ENCODE peak calls at places on chromosomes 2 and 18, in four cellular contexts. R is ovary, O is mesendoderm, Q is A549. H is an unnamed sample.
A peak's percentile ranks its signal among the peaks of the same experiment; 100 is the strongest.

GRCh38 chr2:36366491-36367120 is 11.0 kb downstream of the CRIM1 start:
- DNase-seq in O (no peak), R (no peak), Q (no peak), H (no peak)

GRCh38 chr2:234423884-234424283 is 73.0 kb downstream of the ARL4C start:
- DNase-seq in R (no peak), O (no peak), Q (no peak), H (no peak)

GRCh38 chr2:64228126-64228678 is 84.0 kb upstream of the PELI1 start:
- DNase-seq in O (peak; percentile 98), R (peak; percentile 69), Q (peak; percentile 55), H (peak; percentile 91)

GRCh38 chr2:61218076-61218816 is 56.3 kb downstream of the C2orf74 start:
- DNase-seq in O (no peak), R (no peak), Q (no peak), H (no peak)

GRCh38 chr2:210681481-210681880 is 125.1 kb downstream of the CPS1 start:
- DNase-seq in O (no peak), R (no peak), Q (no peak), H (no peak)

GRCh38 chr2:231917280-231918088 is 8.7 kb downstream of the NPPC start:
- DNase-seq in Q (no peak), R (no peak), O (peak; percentile 26), H (peak; percentile 46)

GRCh38 chr2:37843554-37843953 is 81.5 kb upstream of the RMDN2 start:
- DNase-seq in O (no peak), Q (no peak), R (no peak), H (no peak)

GRCh38 chr2:10575566-10576300 is 114.0 kb downstream of the NOL10 start:
- DNase-seq in R (no peak), Q (peak; percentile 41), O (no peak), H (no peak)

GRCh38 chr2:236856856-236857616 is 228.7 kb upstream of the COPS8 start:
- DNase-seq in O (peak; percentile 79), R (no peak), Q (no peak), H (no peak)

GRCh38 chr18:59697236-59697932 is at the start of gene CCBE1:
- DNase-seq in R (peak; percentile 89), O (peak; percentile 79), Q (peak; percentile 67), H (peak; percentile 46)

GRCh38 chr2:16223481-16224177 is 283.3 kb downstream of the MYCN start:
- DNase-seq in Q (no peak), O (no peak), R (no peak), H (no peak)

GRCh38 chr2:81481994-81482368 is 1177.4 kb upstream of the LRRTM1 start:
- DNase-seq in Q (peak; percentile 11), O (peak; percentile 8), R (no peak), H (no peak)

GRCh38 chr2:158011055-158011771 is 90.5 kb upstream of the UPP2 start:
- DNase-seq in R (no peak), O (peak; percentile 91), Q (no peak), H (no peak)

GRCh38 chr2:215885621-215886020 is 127.7 kb downstream of the MREG start:
- DNase-seq in O (no peak), R (no peak), Q (no peak), H (no peak)

GRCh38 chr2:24304098-24304497 is 56.2 kb downstream of the ITSN2 start:
- DNase-seq in Q (no peak), R (peak; percentile 82), O (no peak), H (peak; percentile 42)

GRCh38 chr2:30631051-30631671 is 176.1 kb downstream of the CAPN13 start:
- DNase-seq in R (no peak), O (no peak), Q (no peak), H (no peak)

GRCh38 chr2:117850015-117850414 is 35.5 kb downstream of the DDX18 start:
- DNase-seq in R (no peak), O (peak; percentile 89), Q (no peak), H (no peak)

GRCh38 chr2:208493186-208493585 is 86.6 kb downstream of the PTH2R start:
- DNase-seq in O (no peak), Q (no peak), R (no peak), H (no peak)

GRCh38 chr2:70938580-70938938 is 2.9 kb downstream of the ATP6V1B1 start:
- DNase-seq in Q (no peak), R (no peak), O (no peak), H (no peak)

GRCh38 chr18:35424356-35424755 is 47.2 kb upstream of the ZNF396 start:
- DNase-seq in O (no peak), R (no peak), Q (no peak), H (no peak)

GRCh38 chr18:23105030-23105429 is 30.3 kb upstream of the CABLES1 start:
- DNase-seq in Q (no peak), R (no peak), O (no peak), H (no peak)

GRCh38 chr18:45865466-45865865 is 40.0 kb downstream of the SIGLEC15 start:
- DNase-seq in Q (no peak), O (no peak), R (no peak), H (no peak)

GRCh38 chr2:240169486-240170353 is 29.3 kb upstream of the OTOS start:
- DNase-seq in O (no peak), R (no peak), Q (no peak), H (no peak)

DNA sequence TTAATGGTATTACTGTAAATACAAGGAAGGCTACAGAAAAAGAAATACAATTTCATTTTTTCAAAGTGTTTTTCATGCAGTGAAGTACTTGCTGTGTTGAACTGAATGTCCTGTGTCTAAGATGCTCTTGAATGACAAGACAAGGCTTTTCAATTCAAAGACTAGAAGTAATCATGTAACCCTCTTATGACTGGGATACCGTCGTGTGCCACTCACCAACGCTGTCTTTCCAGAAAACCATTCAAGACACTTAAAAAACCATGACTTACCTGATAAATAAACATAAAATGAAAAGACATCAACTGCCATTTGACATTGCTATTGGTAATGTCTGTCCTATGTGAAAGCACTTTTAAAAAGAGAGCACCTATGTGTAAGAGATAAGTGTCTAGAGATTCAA is 183.1 kb upstream of the DPP10 start:
- DNase-seq in O (no peak), R (no peak), Q (no peak), H (no peak)
- H3K27ac ChIP-seq in O (no peak overlapping the region), R (no peak overlapping the region), Q (no peak overlapping the region), H (no peak overlapping the region)

GRCh38 chr2:189116984-189117383 is 62.6 kb downstream of the COL5A2 start:
- DNase-seq in R (no peak), O (no peak), Q (no peak), H (no peak)

GRCh38 chr2:189115126-189115525 is 64.4 kb downstream of the COL5A2 start:
- DNase-seq in Q (no peak), O (no peak), R (no peak), H (no peak)

GRCh38 chr2:189118386-189118785 is 61.2 kb downstream of the COL5A2 start:
- DNase-seq in Q (no peak), R (no peak), O (no peak), H (no peak)

GRCh38 chr2:189113963-189114362 is 65.6 kb downstream of the COL5A2 start:
- DNase-seq in O (no peak), R (no peak), Q (no peak), H (no peak)

GRCh38 chr2:189116059-189116458 is 63.5 kb downstream of the COL5A2 start:
- DNase-seq in Q (no peak), R (no peak), O (peak; percentile 47), H (no peak)
- H3K27ac ChIP-seq in Q (peak overlapping the region; percentile 10), R (no peak overlapping the region), O (peak overlapping the region; percentile 13), H (no peak overlapping the region)

DNA sequence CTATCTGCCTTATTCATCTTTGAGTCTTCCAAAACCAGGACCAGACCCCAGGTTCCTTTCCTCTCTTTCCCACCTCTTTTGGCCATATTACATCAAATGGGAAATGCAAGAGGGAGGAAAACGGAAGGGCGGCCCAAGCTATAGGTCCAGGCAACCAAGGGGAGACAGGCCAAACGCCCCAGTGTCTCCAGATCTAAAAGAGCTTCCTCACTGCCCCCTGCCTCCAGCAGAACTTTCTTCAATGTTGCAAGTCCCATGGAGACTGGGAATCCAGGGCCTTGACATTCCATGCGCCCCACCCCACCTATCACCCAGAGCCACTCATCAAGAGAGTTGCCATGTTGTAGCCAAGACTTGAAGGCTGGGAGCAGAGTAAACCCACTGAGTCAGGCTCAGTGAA is 15.4 kb downstream of the TNS1 start:
- DNase-seq in O (no peak), R (peak; percentile 21), Q (no peak), H (no peak)
- H3K27ac ChIP-seq in O (no peak overlapping the region), R (no peak overlapping the region), Q (peak overlapping the region; percentile 55), H (no peak overlapping the region)

GRCh38 chr2:233165895-233166661 is 85.4 kb upstream of the ATG16L1 start:
- DNase-seq in O (no peak), R (no peak), Q (peak; percentile 56), H (no peak)
- H3K27ac ChIP-seq in O (no peak overlapping the region), R (no peak overlapping the region), Q (peak overlapping the region; percentile 68), H (no peak overlapping the region)

DNA sequence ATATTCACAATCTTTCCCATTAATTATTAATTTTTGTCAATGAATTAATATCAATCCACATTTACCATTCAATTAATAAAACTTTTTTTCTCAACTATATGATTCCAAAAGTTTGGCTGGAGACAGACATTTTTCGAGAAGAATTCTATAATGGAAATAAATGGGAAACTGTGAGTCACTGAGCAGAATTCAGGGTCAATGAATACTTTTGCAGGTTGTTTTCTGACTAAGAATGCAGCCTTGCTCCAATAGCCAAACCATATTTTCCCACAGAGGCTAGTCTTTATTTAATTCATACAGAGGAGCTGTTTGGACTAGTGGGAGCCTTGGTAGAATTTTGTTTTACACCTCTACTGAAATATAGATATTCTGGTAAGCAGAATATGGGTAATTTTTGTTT is 82.3 kb downstream of the ARHGAP28 start:
- DNase-seq in Q (no peak), R (no peak), O (no peak), H (no peak)
- H3K27ac ChIP-seq in Q (no peak overlapping the region), R (no peak overlapping the region), O (no peak overlapping the region), H (no peak overlapping the region)

GRCh38 chr18:63162271-63163014 is 157.1 kb downstream of the BCL2 start:
- DNase-seq in Q (no peak), O (no peak), R (no peak), H (no peak)

GRCh38 chr18:63160172-63160995 is 159.2 kb downstream of the BCL2 start:
- DNase-seq in R (no peak), O (no peak), Q (no peak), H (no peak)

GRCh38 chr18:63161728-63162195 is 157.8 kb downstream of the BCL2 start:
- DNase-seq in R (peak; percentile 70), Q (peak; percentile 16), O (no peak), H (peak; percentile 64)

GRCh38 chr18:63159590-63159989 is 160.0 kb downstream of the BCL2 start:
- DNase-seq in O (no peak), Q (no peak), R (no peak), H (no peak)

GRCh38 chr18:63161032-63161727 is 158.4 kb downstream of the BCL2 start:
- DNase-seq in R (no peak), O (no peak), Q (no peak), H (no peak)
- H3K27ac ChIP-seq in R (peak overlapping the region; percentile 72), O (no peak overlapping the region), Q (no peak overlapping the region), H (no peak overlapping the region)

DNA sequence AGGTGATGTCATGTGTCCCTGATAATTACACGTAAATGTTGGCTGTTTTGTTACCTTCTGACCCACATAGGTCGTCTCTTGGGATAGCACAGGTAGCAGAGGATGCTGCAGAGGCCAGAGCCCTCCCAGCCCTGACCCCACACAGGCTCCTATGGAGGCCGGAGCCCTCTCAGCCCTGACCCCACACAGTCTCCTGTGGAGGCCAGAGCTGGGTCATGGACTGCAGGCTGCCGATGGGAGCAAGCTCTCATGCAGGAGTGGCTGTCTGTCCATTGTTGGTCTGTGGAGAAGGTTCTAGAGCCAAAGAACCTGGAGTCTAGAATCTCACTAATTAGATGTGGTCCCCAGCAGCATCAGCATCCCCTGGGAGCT is 155.5 kb downstream of the LDLRAD4 start:
- DNase-seq in R (no peak), O (no peak), Q (no peak), H (no peak)
- H3K27ac ChIP-seq in R (no peak overlapping the region), O (no peak overlapping the region), Q (no peak overlapping the region), H (peak overlapping the region; percentile 57)